ENCODE peak calls at places on chromosomes 7 and 10, in seven cellular contexts. R is NCI-H345; T is stimulated activated CD4-positive, alpha-beta T cell treated with anti-CD3 and anti-CD28 coated beads, Interleukin-4, amount 100 ng/mL, for 1 hour; O is fibroblast of the conjunctiva; D is HS-5; M is amniotic epithelial cell; H is kidney epithelial cell. Q is an unnamed sample.

GRCh38 chr10:31594331-31594880 is 275.4 kb downstream of the ZEB1 start:
- DNase-seq in R (no peak), T (no peak), O (no peak), D (no peak), M (no peak), H (no peak), Q (no peak)

GRCh38 chr10:133212853-133213494 is 17.0 kb upstream of the UTF1 start:
- DNase-seq in R (no peak), T (no peak), O (no peak), D (no peak), M (no peak), H (no peak), Q (no peak)

GRCh38 chr10:32893431-32893830 is 64.6 kb downstream of the ITGB1 start:
- DNase-seq in R (no peak), T (no peak), O (no peak), D (no peak), M (no peak), H (no peak), Q (no peak)

GRCh38 chr7:141304291-141304690 is 230.4 kb downstream of the TMEM178B start:
- DNase-seq in R (no peak), T (no peak), O (no peak), D (no peak), M (no peak), H (no peak), Q (no peak)

GRCh38 chr7:23438171-23438570 is 32.1 kb downstream of the IGF2BP3 start:
- DNase-seq in R (no peak), T (no peak), O (no peak), D (no peak), M (no peak), H (no peak), Q (no peak)

GRCh38 chr10:93392111-93392510 is 90.0 kb downstream of the MYOF start:
- DNase-seq in R (no peak), T (no peak), O (no peak), D (no peak), M (peak), H (no peak), Q (no peak)

GRCh38 chr10:47238331-47239095 is 61.5 kb upstream of the GDF10 start:
- DNase-seq in R (no peak), T (no peak), O (no peak), D (no peak), M (no peak), H (no peak), Q (no peak)

GRCh38 chr7:138885383-138886147 is 87.6 kb upstream of the ATP6V0A4 start:
- DNase-seq in R (no peak), T (no peak), O (no peak), D (no peak), M (no peak), H (no peak), Q (no peak)

GRCh38 chr10:102431452-102432124 is 786 bp downstream of the CUEDC2 start:
- DNase-seq in R (no peak), T (no peak), O (peak), D (no peak), M (peak), H (no peak), Q (no peak)

GRCh38 chr7:155119801-155120382 is 49.8 kb downstream of the HTR5A start:
- DNase-seq in R (no peak), T (no peak), O (no peak), D (peak), M (no peak), H (no peak), Q (no peak)

GRCh38 chr10:70191906-70192305 is 21.6 kb upstream of the SAR1A start:
- DNase-seq in R (no peak), T (no peak), O (peak), D (peak), M (peak), H (no peak), Q (peak)

GRCh38 chr10:132665946-132666732 is 119.8 kb downstream of the NKX6-2 start:
- DNase-seq in R (no peak), T (no peak), O (peak), D (peak), M (peak), H (peak), Q (peak)